ENCODE peak calls at places on chromosomes 12 and 14, in five cellular contexts. K, H, Q, P and D are unnamed samples.

GRCh38 chr12:105336411-105336810 is 5.9 kb downstream of the C12orf75 start:
- DNase-seq in H (peak; percentile 26), P (no peak), Q (no peak), K (no peak), D (no peak)

GRCh38 chr14:61560323-61560722 is 135.0 kb upstream of the HIF1A start:
- DNase-seq in H (peak; percentile 61), K (no peak), P (peak; percentile 83), Q (no peak), D (no peak)

GRCh38 chr14:57871487-57872080 is 5.7 kb upstream of the SLC35F4 start:
- DNase-seq in Q (peak; percentile 32), K (peak; percentile 68), P (peak; percentile 3), H (peak; percentile 28), D (peak; percentile 47)

GRCh38 chr12:4169522-4169921 is 104.0 kb upstream of the CCND2 start:
- DNase-seq in P (no peak), H (no peak), Q (no peak), K (no peak), D (no peak)

GRCh38 chr12:132236129-132236929 is 92.1 kb downstream of the NOC4L start:
- DNase-seq in Q (no peak), H (no peak), K (no peak), P (no peak), D (no peak)

GRCh38 chr12:15939111-15939510 is 28.0 kb downstream of the DERA start:
- DNase-seq in H (no peak), Q (no peak), K (no peak), P (no peak), D (no peak)

GRCh38 chr14:62777510-62777909 is 267.7 kb downstream of the KCNH5 start:
- DNase-seq in P (no peak), Q (no peak), K (no peak), H (no peak), D (no peak)

GRCh38 chr12:78421011-78421410 is 443.6 kb upstream of the SYT1 start:
- DNase-seq in Q (no peak), H (peak; percentile 8), P (no peak), K (no peak), D (no peak)

GRCh38 chr14:76081642-76082041 is 70.1 kb upstream of the GPATCH2L start:
- DNase-seq in H (no peak), K (no peak), P (no peak), Q (no peak), D (no peak)

GRCh38 chr12:118175823-118176447 is 40.0 kb downstream of the PEBP1 start:
- DNase-seq in P (no peak), Q (no peak), K (no peak), H (no peak), D (no peak)

GRCh38 chr12:2268478-2269286 is 215.9 kb downstream of the CACNA1C start:
- DNase-seq in H (peak; percentile 81), Q (no peak), K (peak; percentile 38), P (peak; percentile 56), D (no peak)
- H3K9ac ChIP-seq in H (no peak overlapping the region), Q (no peak overlapping the region), K (no peak overlapping the region), P (peak overlapping the region; percentile 82), D (no peak overlapping the region)

GRCh38 chr12:122981036-122981471 is 573 bp downstream of the ARL6IP4 start:
- DNase-seq in Q (no peak), K (peak; percentile 50), H (no peak), P (peak; percentile 64), D (no peak)
- H3K23ac ChIP-seq in Q (peak overlapping the region; percentile 93), K (peak overlapping the region; percentile 90), H (peak overlapping the region; percentile 96), P (no peak overlapping the region), D (no peak overlapping the region)

GRCh38 chr14:24160850-24161804 is at the start of gene IRF9:
- DNase-seq in Q (peak; percentile 97), P (peak; percentile 95), H (peak; percentile 91), K (peak; percentile 98), D (peak; percentile 97)
- H3K9ac ChIP-seq in Q (peak within 1 kb of the TSS; percentile 82), P (peak within 1 kb of the TSS; percentile 99), H (peak within 1 kb of the TSS; percentile 88), K (peak within 1 kb of the TSS; percentile 74), D (no peak within 1 kb of the TSS)

DNA sequence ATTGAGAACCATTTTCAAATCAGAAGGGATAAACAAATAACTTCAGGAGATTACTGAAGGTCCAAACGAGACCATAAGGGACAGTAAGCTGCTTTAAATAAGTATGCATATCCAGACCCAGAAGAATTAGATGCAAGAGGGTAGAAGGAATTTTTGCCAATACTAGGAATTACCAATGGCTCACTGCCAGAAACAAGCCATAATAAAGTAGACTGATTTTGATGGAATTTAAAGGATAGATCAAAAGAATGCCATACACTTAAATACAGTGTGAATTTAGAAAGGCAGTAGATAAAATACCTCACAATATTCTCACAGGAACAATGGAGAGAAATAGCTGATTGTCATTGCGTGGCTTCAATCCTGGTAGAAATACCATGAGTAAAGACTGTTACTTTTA is 5.3 kb downstream of the ANKS1B start:
- DNase-seq in P (no peak), Q (no peak), H (no peak), K (no peak), D (no peak)
- H3K23ac ChIP-seq in P (no peak overlapping the region), Q (no peak overlapping the region), H (no peak overlapping the region), K (no peak overlapping the region), D (no peak overlapping the region)

GRCh38 chr12:102452605-102453004 is 27.8 kb downstream of the IGF1 start:
- DNase-seq in H (no peak), K (no peak), Q (no peak), P (no peak), D (no peak)

GRCh38 chr12:102459314-102459713 is 21.0 kb downstream of the IGF1 start:
- DNase-seq in K (no peak), P (no peak), Q (no peak), H (no peak), D (no peak)

GRCh38 chr12:102454330-102454729 is 26.0 kb downstream of the IGF1 start:
- DNase-seq in K (no peak), H (no peak), P (no peak), Q (no peak), D (no peak)

DNA sequence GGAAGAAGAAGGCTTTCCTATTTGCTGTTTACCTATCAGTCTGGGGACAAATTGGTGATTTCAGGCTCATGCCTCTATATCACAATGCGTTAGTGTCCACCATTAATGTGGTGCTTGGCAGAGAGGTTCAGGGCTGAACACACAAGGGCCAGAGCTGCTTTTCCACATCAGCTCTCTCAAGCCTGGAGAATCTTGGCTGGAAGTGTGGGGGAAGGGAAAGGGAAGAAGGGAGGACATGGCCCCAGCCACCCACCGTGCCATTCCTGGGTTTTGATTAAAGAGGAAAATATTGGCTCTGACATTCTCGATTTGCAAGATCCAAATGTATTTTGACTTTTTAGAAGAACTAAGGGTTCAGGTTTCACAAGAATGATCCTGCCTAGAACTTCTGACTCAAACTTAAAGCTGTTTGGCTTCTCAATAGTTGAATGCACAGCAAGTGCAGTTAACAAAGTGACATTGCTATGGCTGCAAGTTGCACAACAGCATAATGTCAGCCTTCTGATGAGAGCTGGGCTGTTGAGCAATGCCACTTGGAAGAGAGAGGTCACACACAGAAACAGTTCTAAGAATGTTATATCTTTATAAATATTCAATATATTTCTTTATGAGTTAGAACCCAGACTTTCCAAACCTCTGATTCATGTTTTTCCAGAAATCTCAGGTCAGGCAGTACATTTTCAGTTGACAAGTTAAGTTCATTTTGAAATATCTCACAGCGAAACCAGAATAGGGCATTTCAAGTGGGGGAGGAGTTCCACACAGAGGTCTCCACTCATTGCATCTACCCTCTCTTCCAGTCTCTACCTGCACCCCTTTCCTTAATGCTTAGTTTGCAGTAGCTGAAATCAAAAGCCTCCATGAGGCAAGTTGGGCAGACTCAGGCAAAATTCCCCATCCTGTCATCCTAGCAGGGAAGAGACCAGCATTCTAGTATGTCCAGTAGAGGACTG is 25.3 kb downstream of the IGF1 start:
- DNase-seq in P (peak; percentile 13), K (no peak), Q (no peak), H (peak; percentile 74), D (no peak)
- H3K9ac ChIP-seq in P (no peak overlapping the region), K (no peak overlapping the region), Q (no peak overlapping the region), H (peak overlapping the region; percentile 32), D (no peak overlapping the region)

GRCh38 chr14:54377501-54377900 is 19.3 kb upstream of the CDKN3 start:
- DNase-seq in H (no peak), Q (no peak), P (no peak), K (no peak), D (peak; percentile 51)
- H3K23ac ChIP-seq in H (no peak overlapping the region), Q (no peak overlapping the region), P (no peak overlapping the region), K (no peak overlapping the region), D (no peak overlapping the region)

DNA sequence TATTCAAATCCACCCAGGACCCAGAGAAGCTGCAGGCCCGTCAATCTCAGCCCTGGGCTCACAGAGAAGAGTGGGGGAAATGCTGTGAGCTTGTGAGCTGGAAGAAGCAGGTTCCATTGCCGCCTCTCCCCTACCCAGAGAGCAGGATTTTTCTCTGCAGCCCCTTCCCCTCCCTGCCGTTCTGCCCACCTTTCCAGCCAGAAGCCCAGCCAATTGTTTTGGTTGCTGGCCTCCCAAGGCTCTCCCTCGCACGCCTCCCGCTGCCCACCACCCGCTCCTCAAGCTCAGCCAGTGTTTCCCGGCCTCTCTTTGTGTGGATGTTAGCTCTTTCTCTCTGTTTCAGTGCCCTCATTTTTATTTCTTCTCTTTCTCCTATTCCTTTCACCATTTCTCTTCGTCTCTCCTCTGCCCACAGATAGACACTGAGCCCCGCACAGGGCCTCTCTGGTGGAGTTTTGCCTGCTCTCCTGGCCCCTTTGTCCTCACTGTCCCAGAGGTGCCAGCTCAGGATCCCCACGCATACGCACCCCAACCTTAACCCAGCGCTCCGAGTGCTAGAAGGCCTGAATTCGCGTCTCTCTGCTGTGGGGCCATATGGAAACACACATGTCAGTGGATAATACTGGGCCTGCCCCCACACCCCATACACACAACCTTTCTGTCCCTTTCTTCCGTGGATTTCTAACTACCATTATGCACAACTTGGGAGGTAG is 55.0 kb downstream of the SMUG1 start:
- DNase-seq in H (no peak), Q (no peak), P (no peak), K (no peak), D (no peak)
- H3K9ac ChIP-seq in H (no peak overlapping the region), Q (no peak overlapping the region), P (no peak overlapping the region), K (no peak overlapping the region), D (no peak overlapping the region)